ENCODE peak calls at places on chromosome 11, in four cellular contexts. One of them, this sample, is unnamed.
A peak's percentile ranks its signal among the peaks of the same experiment; 100 is the strongest.

GRCh38 chr11:12008790-12009616 is 577 bp upstream of the DKK3 start:
- DNase-seq in lower lobe of right lung: peak; percentile 48
- DNase-seq in body of pancreas: no peak
- DNase-seq in PC-3: no peak
- DNase-seq in this sample: no peak

GRCh38 chr11:109729761-109730160 is 307.8 kb downstream of the C11orf87 start:
- DNase-seq in PC-3: no peak
- DNase-seq in body of pancreas: peak; percentile 15
- DNase-seq in lower lobe of right lung: no peak
- DNase-seq in this sample: no peak

GRCh38 chr11:27184458-27185312 is 144.1 kb downstream of the BBOX1 start:
- DNase-seq in PC-3: no peak
- DNase-seq in body of pancreas: no peak
- DNase-seq in lower lobe of right lung: no peak
- DNase-seq in this sample: no peak

GRCh38 chr11:130278745-130279144 is 36.0 kb downstream of the ZBTB44 start:
- DNase-seq in body of pancreas: no peak
- DNase-seq in lower lobe of right lung: no peak
- DNase-seq in PC-3: no peak
- DNase-seq in this sample: no peak

GRCh38 chr11:45554230-45554967 is 111.0 kb downstream of the CHST1 start:
- DNase-seq in lower lobe of right lung: no peak
- DNase-seq in body of pancreas: no peak
- DNase-seq in PC-3: no peak
- DNase-seq in this sample: no peak

GRCh38 chr11:117629146-117629545 is 167.9 kb downstream of the DSCAML1 start:
- DNase-seq in PC-3: no peak
- DNase-seq in lower lobe of right lung: no peak
- DNase-seq in body of pancreas: no peak
- DNase-seq in this sample: no peak

GRCh38 chr11:58731819-58732218 is at the start of gene GLYAT:
- DNase-seq in lower lobe of right lung: no peak
- DNase-seq in PC-3: no peak
- DNase-seq in body of pancreas: no peak
- DNase-seq in this sample: no peak

GRCh38 chr11:71459076-71459766 is 6.2 kb downstream of the NADSYN1 start:
- DNase-seq in lower lobe of right lung: no peak
- DNase-seq in body of pancreas: no peak
- DNase-seq in PC-3: no peak
- DNase-seq in this sample: no peak

GRCh38 chr11:107591446-107592236 is 694 bp downstream of the ELMOD1 start:
- DNase-seq in lower lobe of right lung: no peak
- DNase-seq in body of pancreas: peak; percentile 11
- DNase-seq in PC-3: peak; percentile 29
- DNase-seq in this sample: no peak

GRCh38 chr11:122709042-122709760 is 53.7 kb downstream of the UBASH3B start:
- DNase-seq in PC-3: peak; percentile 85
- DNase-seq in body of pancreas: no peak
- DNase-seq in lower lobe of right lung: no peak
- DNase-seq in this sample: peak; percentile 84

GRCh38 chr11:71933141-71933933 is 4.5 kb downstream of the RNF121 start:
- DNase-seq in PC-3: no peak
- DNase-seq in body of pancreas: no peak
- DNase-seq in lower lobe of right lung: no peak
- DNase-seq in this sample: no peak

GRCh38 chr11:17559341-17560087 is 12.5 kb downstream of the OTOG start:
- DNase-seq in body of pancreas: no peak
- DNase-seq in PC-3: no peak
- DNase-seq in lower lobe of right lung: no peak
- DNase-seq in this sample: no peak

GRCh38 chr11:46315033-46315738 is 32.1 kb upstream of the DGKZ start:
- DNase-seq in PC-3: peak; percentile 89
- DNase-seq in body of pancreas: peak; percentile 80
- DNase-seq in lower lobe of right lung: no peak
- DNase-seq in this sample: peak; percentile 66

GRCh38 chr11:1389932-1390587 is at the start of gene BRSK2:
- DNase-seq in PC-3: no peak
- DNase-seq in body of pancreas: peak; percentile 48
- DNase-seq in lower lobe of right lung: no peak
- DNase-seq in this sample: no peak
- H3K27ac ChIP-seq in PC-3: no peak within 1 kb of the TSS
- H3K27ac ChIP-seq in body of pancreas: peak within 1 kb of the TSS; percentile 83
- H3K27ac ChIP-seq in lower lobe of right lung: peak within 1 kb of the TSS; percentile 69
- H3K27ac ChIP-seq in this sample: no peak within 1 kb of the TSS

DNA sequence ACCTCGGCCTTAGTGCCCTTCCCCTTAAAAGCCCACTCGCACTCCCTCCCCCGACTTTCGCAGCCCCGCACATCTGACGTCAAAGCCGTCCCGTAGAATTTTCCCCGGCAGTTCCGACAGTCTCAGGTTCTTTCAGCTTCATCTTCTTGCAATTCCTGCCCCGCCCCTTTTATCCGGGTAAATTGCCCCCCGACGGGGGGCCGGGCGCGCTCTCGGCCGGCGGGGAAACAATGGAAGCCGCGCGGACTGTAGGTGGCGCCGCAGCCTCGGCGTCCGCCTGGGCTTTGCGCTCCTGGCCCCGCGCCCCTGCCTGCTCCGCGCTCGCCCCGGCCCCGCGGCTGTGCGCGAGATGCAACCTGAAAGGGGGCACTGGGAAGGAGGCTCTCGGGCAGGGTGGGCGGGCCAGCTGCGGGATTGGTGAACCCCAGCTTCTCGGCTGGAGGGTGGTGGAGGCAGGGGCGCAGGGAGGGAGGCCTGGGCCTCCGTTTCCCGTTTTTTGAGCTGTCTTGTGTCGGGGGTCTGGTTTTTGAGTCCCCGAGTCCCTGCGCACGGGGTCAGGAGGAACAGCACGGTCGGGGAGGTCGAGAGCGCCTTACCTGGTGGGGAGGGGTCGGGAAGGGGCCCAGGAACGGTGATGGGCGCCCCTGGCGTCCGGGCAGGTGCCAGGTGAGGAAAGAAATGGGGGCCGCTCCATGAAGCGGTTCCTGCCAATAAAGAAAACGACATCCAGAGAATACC is 855 bp upstream of the FGF19 start:
- DNase-seq in PC-3: peak; percentile 49
- DNase-seq in body of pancreas: no peak
- DNase-seq in lower lobe of right lung: no peak
- DNase-seq in this sample: no peak
- TF ChIP-seq CTCF in PC-3: peak; percentile 80
- TF ChIP-seq CTCF in body of pancreas: peak; percentile 39
- TF ChIP-seq CTCF in lower lobe of right lung: peak; percentile 28
- TF ChIP-seq CTCF in this sample: peak; percentile 61

GRCh38 chr11:31133064-31133463 is 236.5 kb downstream of the DCDC1 start:
- DNase-seq in lower lobe of right lung: no peak
- DNase-seq in PC-3: no peak
- DNase-seq in body of pancreas: no peak
- DNase-seq in this sample: no peak
- H3K4me3 ChIP-seq in lower lobe of right lung: no peak overlapping the region
- H3K4me3 ChIP-seq in PC-3: no peak overlapping the region
- H3K4me3 ChIP-seq in body of pancreas: no peak overlapping the region
- H3K4me3 ChIP-seq in this sample: no peak overlapping the region

GRCh38 chr11:47466701-47467250 is 17.8 kb upstream of the RAPSN start:
- DNase-seq in lower lobe of right lung: no peak
- DNase-seq in PC-3: no peak
- DNase-seq in body of pancreas: peak; percentile 69
- DNase-seq in this sample: peak; percentile 20

GRCh38 chr11:47468598-47469214 is 19.8 kb upstream of the RAPSN start:
- DNase-seq in PC-3: no peak
- DNase-seq in body of pancreas: no peak
- DNase-seq in lower lobe of right lung: no peak
- DNase-seq in this sample: no peak

GRCh38 chr11:47469411-47470179 is 20.7 kb upstream of the RAPSN start:
- DNase-seq in lower lobe of right lung: no peak
- DNase-seq in PC-3: no peak
- DNase-seq in body of pancreas: no peak
- DNase-seq in this sample: no peak

GRCh38 chr11:47467372-47467771 is 18.4 kb upstream of the RAPSN start:
- DNase-seq in body of pancreas: no peak
- DNase-seq in PC-3: no peak
- DNase-seq in lower lobe of right lung: no peak
- DNase-seq in this sample: no peak

DNA sequence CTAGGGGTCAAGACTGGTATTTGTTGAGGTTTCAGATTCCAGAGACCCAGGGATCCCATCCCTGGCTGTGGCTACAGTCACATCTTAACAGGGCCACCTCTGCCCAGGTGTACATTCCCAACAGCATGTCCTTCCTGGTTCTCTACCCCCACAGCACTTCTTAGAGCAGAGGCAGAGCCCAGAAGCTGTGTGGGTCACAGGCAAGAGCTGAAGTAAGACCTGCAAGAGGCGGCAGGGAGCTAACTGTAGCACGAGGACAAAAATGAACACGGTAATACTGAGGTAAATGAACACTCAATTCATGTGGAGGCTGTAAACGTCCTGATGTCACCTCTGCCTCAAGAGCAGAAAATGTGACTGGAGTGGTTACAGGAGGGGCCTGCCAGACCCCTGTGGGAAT is 21.7 kb upstream of the RAPSN start:
- DNase-seq in PC-3: no peak
- DNase-seq in body of pancreas: no peak
- DNase-seq in lower lobe of right lung: no peak
- DNase-seq in this sample: no peak
- H3K27ac ChIP-seq in PC-3: no peak overlapping the region
- H3K27ac ChIP-seq in body of pancreas: no peak overlapping the region
- H3K27ac ChIP-seq in lower lobe of right lung: no peak overlapping the region
- H3K27ac ChIP-seq in this sample: no peak overlapping the region

GRCh38 chr11:62712413-62712812 is 4.9 kb downstream of the GNG3 start:
- DNase-seq in body of pancreas: no peak
- DNase-seq in PC-3: no peak
- DNase-seq in lower lobe of right lung: no peak
- DNase-seq in this sample: no peak

GRCh38 chr11:62716206-62716605 is 8.7 kb downstream of the GNG3 start:
- DNase-seq in body of pancreas: no peak
- DNase-seq in lower lobe of right lung: no peak
- DNase-seq in PC-3: no peak
- DNase-seq in this sample: no peak

GRCh38 chr11:62712861-62713260 is 5.4 kb downstream of the GNG3 start:
- DNase-seq in PC-3: no peak
- DNase-seq in body of pancreas: no peak
- DNase-seq in lower lobe of right lung: no peak
- DNase-seq in this sample: no peak

GRCh38 chr11:62715150-62716130 is 8.0 kb downstream of the GNG3 start:
- DNase-seq in body of pancreas: no peak
- DNase-seq in lower lobe of right lung: no peak
- DNase-seq in PC-3: no peak
- DNase-seq in this sample: no peak

GRCh38 chr11:62713343-62713742 is 5.9 kb downstream of the GNG3 start:
- DNase-seq in lower lobe of right lung: no peak
- DNase-seq in body of pancreas: peak; percentile 68
- DNase-seq in PC-3: no peak
- DNase-seq in this sample: no peak
- TF ChIP-seq CTCF in lower lobe of right lung: no peak
- TF ChIP-seq CTCF in body of pancreas: no peak
- TF ChIP-seq CTCF in PC-3: no peak
- TF ChIP-seq CTCF in this sample: no peak

DNA sequence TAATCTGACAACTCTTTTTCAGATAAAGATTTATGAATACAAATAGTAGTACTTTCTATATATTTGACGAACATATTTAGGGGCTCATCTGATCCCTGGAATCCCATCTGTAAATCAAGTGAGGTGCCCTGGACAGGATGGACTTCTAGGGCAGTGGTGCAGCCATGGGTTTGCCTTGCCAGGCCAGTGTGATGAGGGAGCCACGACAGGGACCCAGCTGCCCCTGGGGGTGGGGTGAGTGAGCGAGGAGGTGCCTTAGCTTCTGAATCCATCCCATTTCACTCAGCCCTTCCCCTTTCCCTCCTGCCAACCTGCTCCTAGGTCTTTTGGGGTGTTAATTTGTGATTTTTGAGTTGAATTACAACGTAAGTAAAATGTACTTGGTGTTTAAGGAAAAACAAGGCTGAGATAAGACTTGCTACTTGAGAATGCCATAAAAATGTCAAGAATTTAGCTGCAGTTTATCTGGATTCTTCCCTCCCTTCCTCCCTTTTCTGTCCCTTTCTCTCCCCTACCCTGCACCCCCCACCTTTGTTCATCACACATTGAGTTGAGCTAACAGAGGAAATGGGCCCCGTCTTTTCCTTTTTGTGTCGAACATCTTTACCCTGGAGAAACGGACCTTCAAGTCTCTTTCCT is 60.8 kb downstream of the PPFIBP2 start:
- DNase-seq in lower lobe of right lung: no peak
- DNase-seq in PC-3: no peak
- DNase-seq in body of pancreas: no peak
- DNase-seq in this sample: no peak
- H3K4me3 ChIP-seq in lower lobe of right lung: no peak overlapping the region
- H3K4me3 ChIP-seq in PC-3: no peak overlapping the region
- H3K4me3 ChIP-seq in body of pancreas: no peak overlapping the region
- H3K4me3 ChIP-seq in this sample: no peak overlapping the region

GRCh38 chr11:104618949-104619348 is 279.3 kb downstream of the CASP12 start:
- DNase-seq in lower lobe of right lung: no peak
- DNase-seq in PC-3: no peak
- DNase-seq in body of pancreas: no peak
- DNase-seq in this sample: no peak
- H3K27ac ChIP-seq in lower lobe of right lung: no peak overlapping the region
- H3K27ac ChIP-seq in PC-3: no peak overlapping the region
- H3K27ac ChIP-seq in body of pancreas: no peak overlapping the region
- H3K27ac ChIP-seq in this sample: no peak overlapping the region

GRCh38 chr11:44143987-44144909 is 48.8 kb downstream of the EXT2 start:
- DNase-seq in PC-3: peak; percentile 95
- DNase-seq in body of pancreas: no peak
- DNase-seq in lower lobe of right lung: no peak
- DNase-seq in this sample: no peak
- TF ChIP-seq CTCF in PC-3: no peak
- TF ChIP-seq CTCF in body of pancreas: no peak
- TF ChIP-seq CTCF in lower lobe of right lung: no peak
- TF ChIP-seq CTCF in this sample: no peak